ENCODE peak calls at places on chromosomes 16 and 17, in four cellular contexts. O, A, G and W are unnamed samples.

GRCh38 chr16:46850619-46851555 is 19.9 kb upstream of the C16orf87 start:
- DNase-seq in O (no peak), A (no peak), G (no peak), W (no peak)

GRCh38 chr16:73616186-73616585 is 568.3 kb upstream of the ZFHX3 start:
- DNase-seq in O (no peak), A (no peak), G (no peak), W (no peak)

GRCh38 chr17:30716461-30717289 is 107.8 kb downstream of the CRLF3 start:
- DNase-seq in O (peak), A (no peak), G (no peak), W (no peak)

GRCh38 chr16:81466351-81466960 is 21.8 kb downstream of the CMIP start:
- DNase-seq in O (peak), A (no peak), G (no peak), W (no peak)

GRCh38 chr17:19645608-19646250 is 2.8 kb upstream of the ALDH3A2 start:
- DNase-seq in O (peak), A (peak), G (peak), W (no peak)

GRCh38 chr16:80202831-80203230 is 338.0 kb upstream of the DYNLRB2 start:
- DNase-seq in O (no peak), A (no peak), G (no peak), W (no peak)

GRCh38 chr16:20818929-20819585 is 12.7 kb downstream of the REXO5 start:
- DNase-seq in O (no peak), A (no peak), G (no peak), W (no peak)

GRCh38 chr17:17025621-17026020 is 16.6 kb upstream of the MPRIP start:
- DNase-seq in O (no peak), A (no peak), G (no peak), W (no peak)

GRCh38 chr16:81973737-81974136 is 37.5 kb downstream of the SDR42E1 start:
- DNase-seq in O (no peak), A (no peak), G (no peak), W (no peak)

GRCh38 chr17:1865252-1866037 is 35.6 kb downstream of the RPA1 start:
- DNase-seq in O (peak), A (peak), G (peak), W (no peak)

GRCh38 chr16:2482181-2483107 is 7.5 kb downstream of the TBC1D24 start:
- DNase-seq in O (peak), A (no peak), G (no peak), W (no peak)

GRCh38 chr16:57749101-57749692 is 13.6 kb downstream of the KATNB1 start:
- DNase-seq in O (no peak), A (no peak), G (no peak), W (no peak)

GRCh38 chr17:81032641-81033422 is 2.1 kb upstream of the BAIAP2 start:
- DNase-seq in O (no peak), A (no peak), G (no peak), W (no peak)

GRCh38 chr17:10050597-10051101 is 145.6 kb upstream of the RCVRN start:
- DNase-seq in O (peak), A (peak), G (no peak), W (no peak)

GRCh38 chr16:86664518-86665318 is 86.4 kb downstream of the FOXL1 start:
- DNase-seq in O (peak), A (peak), G (no peak), W (peak)

GRCh38 chr16:84232060-84232459 is 7.8 kb downstream of the KCNG4 start:
- DNase-seq in O (no peak), A (no peak), G (no peak), W (no peak)

GRCh38 chr16:2858245-2859025 is 465 bp upstream of the PRSS22 start:
- DNase-seq in O (no peak), A (peak), G (peak), W (no peak)

GRCh38 chr16:57604177-57604576 is 24.3 kb upstream of the ADGRG1 start:
- DNase-seq in O (no peak), A (no peak), G (no peak), W (no peak)

GRCh38 chr17:57999496-58000017 is 7.5 kb downstream of the SRSF1 start:
- DNase-seq in O (peak), A (no peak), G (no peak), W (peak)

GRCh38 chr17:57677301-57677700 is 67.8 kb downstream of the CCDC182 start:
- DNase-seq in O (no peak), A (peak), G (no peak), W (no peak)

GRCh38 chr17:42891539-42892152 is 9.0 kb upstream of the G6PC1 start:
- DNase-seq in O (no peak), A (no peak), G (peak), W (no peak)

GRCh38 chr17:76383645-76384221 is 676 bp upstream of the SPHK1 start:
- DNase-seq in O (peak), A (peak), G (no peak), W (no peak)

GRCh38 chr17:38403491-38403890 is 24.8 kb upstream of the ARHGAP23 start:
- DNase-seq in O (peak), A (no peak), G (no peak), W (no peak)

GRCh38 chr17:79840204-79840988 is 1.2 kb upstream of the CBX4 start:
- DNase-seq in O (peak), A (peak), G (peak), W (no peak)

DNA sequence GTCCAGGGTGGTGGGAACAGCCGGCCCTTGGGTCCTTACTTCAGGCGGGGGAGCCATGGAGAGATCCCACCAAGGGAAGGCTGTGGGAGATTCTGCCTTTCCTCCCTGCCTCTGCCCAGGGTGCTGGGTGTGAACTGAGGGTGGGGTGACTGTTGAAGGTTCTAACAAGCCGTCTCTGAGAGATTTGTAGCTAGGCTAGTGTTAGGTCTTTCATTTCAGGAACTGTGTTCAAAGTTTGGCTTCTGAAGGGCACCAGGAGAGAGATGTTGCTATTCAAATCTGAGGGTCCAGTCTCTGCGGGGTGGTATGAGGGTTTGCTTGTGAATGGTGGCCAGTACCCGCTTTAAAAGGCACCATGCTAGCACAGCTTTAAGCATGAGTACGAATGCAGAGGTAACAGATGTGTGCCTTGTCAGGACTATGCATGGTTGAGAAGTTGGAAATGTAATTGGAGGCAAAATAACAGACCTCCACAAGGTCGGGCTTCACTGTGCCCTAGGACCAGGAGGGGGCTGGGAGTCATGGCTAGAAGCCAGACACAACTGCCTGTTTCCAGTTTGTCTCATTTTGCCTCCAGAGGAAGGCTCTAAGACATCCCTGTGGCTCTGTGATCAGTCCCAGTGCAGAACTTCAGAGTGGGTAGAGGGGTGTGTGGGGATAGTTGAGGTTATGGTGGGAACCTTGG is 2.1 kb downstream of the ATP1B2 start:
- DNase-seq in O (no peak), A (no peak), G (no peak), W (no peak)
- H3K4me3 ChIP-seq in O (no peak), A (no peak), G (no peak), W (no peak)

GRCh38 chr17:34306466-34306865 is 12.8 kb upstream of the CCL8 start:
- DNase-seq in O (peak), A (no peak), G (no peak), W (peak)
- TF ChIP-seq CTCF in O (peak), A (peak), G (peak), W (peak)

GRCh38 chr17:788551-788950 is 6.4 kb downstream of the MRM3 start:
- DNase-seq in O (no peak), A (no peak), G (no peak), W (no peak)

GRCh38 chr17:792277-792676 is 10.1 kb downstream of the MRM3 start:
- DNase-seq in O (peak), A (no peak), G (no peak), W (no peak)

GRCh38 chr17:791807-792206 is 9.7 kb downstream of the MRM3 start:
- DNase-seq in O (no peak), A (no peak), G (no peak), W (no peak)

GRCh38 chr17:787641-788221 is 5.6 kb downstream of the MRM3 start:
- DNase-seq in O (no peak), A (no peak), G (no peak), W (no peak)

GRCh38 chr17:789160-789840 is 7.1 kb downstream of the MRM3 start:
- DNase-seq in O (no peak), A (no peak), G (no peak), W (no peak)
- H3K4me3 ChIP-seq in O (no peak), A (no peak), G (no peak), W (no peak)

GRCh38 chr16:17258848-17259713 is 211.7 kb downstream of the XYLT1 start:
- DNase-seq in O (peak), A (no peak), G (peak), W (no peak)
- TF ChIP-seq CTCF in O (no peak), A (no peak), G (no peak), W (no peak)

GRCh38 chr17:8445536-8445935 is 9.9 kb downstream of the NDEL1 start:
- DNase-seq in O (no peak), A (no peak), G (no peak), W (no peak)
- H3K4me3 ChIP-seq in O (no peak), A (no peak), G (peak), W (no peak)

GRCh38 chr17:50806141-50806643 is 29.2 kb upstream of the WFIKKN2 start:
- DNase-seq in O (peak), A (peak), G (no peak), W (no peak)
- TF ChIP-seq CTCF in O (peak), A (no peak), G (no peak), W (peak)

GRCh38 chr17:8162232-8162996 is at the start of gene VAMP2:
- DNase-seq in O (peak), A (peak), G (peak), W (no peak)

GRCh38 chr17:8162997-8163977 is 539 bp upstream of the VAMP2 start:
- DNase-seq in O (no peak), A (peak), G (no peak), W (no peak)

GRCh38 chr17:8166731-8167130 is 4.0 kb upstream of the VAMP2 start:
- DNase-seq in O (no peak), A (no peak), G (no peak), W (no peak)

GRCh38 chr17:8164815-8165131 is 2.0 kb upstream of the VAMP2 start:
- DNase-seq in O (no peak), A (no peak), G (no peak), W (no peak)

DNA sequence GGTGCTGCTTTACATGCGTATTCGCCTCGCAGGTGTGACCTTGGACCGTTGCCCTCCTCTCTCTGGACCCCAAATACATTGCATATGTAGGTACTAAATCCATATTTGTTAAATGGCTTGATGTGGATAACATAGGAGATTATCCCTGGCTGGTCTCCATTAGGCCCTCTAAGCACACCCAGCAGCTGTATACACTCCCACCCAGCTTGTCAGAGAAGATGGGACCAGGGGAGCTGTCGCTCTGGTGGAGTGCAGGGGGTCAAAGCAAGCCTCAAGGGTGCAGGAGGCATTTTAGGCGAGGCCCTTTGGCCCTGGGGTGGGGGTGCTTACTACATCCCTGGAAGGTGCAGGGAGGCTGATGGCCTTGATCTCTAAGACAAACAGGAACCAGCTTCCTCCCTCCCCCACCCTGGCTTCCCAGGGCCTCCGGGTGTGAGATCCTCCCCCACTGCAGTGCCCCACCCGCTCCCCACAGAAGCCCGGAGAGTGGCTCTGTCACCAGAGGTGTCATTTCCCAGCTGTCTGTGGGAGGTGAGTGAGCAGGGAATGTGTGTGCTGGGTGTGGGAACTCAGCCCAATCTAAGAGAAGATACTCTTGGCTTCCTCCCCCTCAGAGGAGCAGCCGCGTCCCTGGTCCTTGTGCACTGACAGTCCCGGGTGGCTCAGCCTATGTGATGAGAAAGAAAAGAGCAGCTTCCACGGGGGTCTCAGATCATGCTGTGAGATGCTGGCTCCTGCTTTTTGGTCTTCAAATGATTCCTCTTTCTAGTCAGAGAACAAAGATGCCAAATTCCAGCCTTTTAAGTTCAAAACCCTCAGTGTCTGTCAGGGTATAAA is 1.4 kb upstream of the VAMP2 start:
- DNase-seq in O (peak), A (peak), G (peak), W (no peak)
- H3K4me3 ChIP-seq in O (no peak), A (no peak), G (no peak), W (no peak)

DNA sequence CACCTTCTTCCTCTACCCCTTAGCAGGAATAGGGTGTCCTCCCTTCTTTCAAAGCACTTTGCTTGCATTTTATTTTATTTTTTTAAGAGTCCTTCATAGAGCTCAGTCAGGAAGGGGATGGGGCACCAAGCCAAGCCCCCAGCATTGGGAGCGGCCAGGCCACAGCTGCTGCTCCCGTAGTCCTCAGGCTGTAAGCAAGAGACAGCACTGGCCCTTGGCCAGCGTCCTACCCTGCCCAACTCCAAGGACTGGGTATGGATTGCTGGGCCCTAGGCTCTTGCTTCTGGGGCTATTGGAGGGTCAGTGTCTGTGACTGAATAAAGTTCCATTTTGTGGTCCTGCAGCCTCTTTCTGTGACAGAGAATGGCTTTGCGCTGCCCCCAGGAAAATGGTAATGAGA is 4.6 kb downstream of the TMUB2 start:
- DNase-seq in O (no peak), A (no peak), G (no peak), W (no peak)
- TF ChIP-seq CTCF in O (no peak), A (no peak), G (no peak), W (no peak)